ENCODE peak calls at places on chromosomes 6 and 20, in five cellular contexts. A, F, C, P and H are unnamed samples.

GRCh38 chr6:16154904-16155303 is 26.0 kb downstream of the MYLIP start:
- DNase-seq in A (no peak), F (peak), C (peak), P (peak), H (peak)

GRCh38 chr20:4876731-4877130 is 124.6 kb downstream of the SLC23A2 start:
- DNase-seq in A (no peak), F (no peak), C (no peak), P (no peak), H (no peak)

GRCh38 chr6:158496700-158497099 is 63.2 kb upstream of the TMEM181 start:
- DNase-seq in A (no peak), F (no peak), C (no peak), P (no peak), H (no peak)

GRCh38 chr20:17708675-17709360 is 9.1 kb downstream of the BANF2 start:
- DNase-seq in A (no peak), F (no peak), C (no peak), P (no peak), H (no peak)

GRCh38 chr6:105748737-105749161 is 337.4 kb upstream of the PRDM1 start:
- DNase-seq in A (no peak), F (no peak), C (peak), P (no peak), H (peak)

GRCh38 chr6:169997187-169997929 is 245.9 kb downstream of the ERMARD start:
- DNase-seq in A (no peak), F (no peak), C (no peak), P (no peak), H (no peak)

GRCh38 chr6:99344289-99344688 is 5.2 kb downstream of the FAXC start:
- DNase-seq in A (no peak), F (no peak), C (peak), P (peak), H (peak)

GRCh38 chr6:90222724-90223198 is 73.9 kb downstream of the BACH2 start:
- DNase-seq in A (no peak), F (no peak), C (no peak), P (no peak), H (no peak)

GRCh38 chr6:121823437-121823851 is 388.0 kb downstream of the GJA1 start:
- DNase-seq in A (no peak), F (no peak), C (peak), P (peak), H (peak)

GRCh38 chr6:13923527-13924145 is 1.1 kb upstream of the RNF182 start:
- DNase-seq in A (no peak), F (no peak), C (peak), P (peak), H (peak)

GRCh38 chr20:37994512-37994911 is 38.7 kb downstream of the TTI1 start:
- DNase-seq in A (no peak), F (no peak), C (peak), P (peak), H (no peak)

GRCh38 chr6:138267971-138268895 is 49.9 kb upstream of the PBOV1 start:
- DNase-seq in A (no peak), F (no peak), C (no peak), P (no peak), H (no peak)

GRCh38 chr20:21280496-21281016 is 22.6 kb upstream of the XRN2 start:
- DNase-seq in A (no peak), F (no peak), C (no peak), P (no peak), H (no peak)

GRCh38 chr20:62299666-62300236 is 3.0 kb upstream of the ADRM1 start:
- DNase-seq in A (no peak), F (no peak), C (no peak), P (no peak), H (no peak)

GRCh38 chr6:106170030-106170791 is 84.1 kb downstream of the PRDM1 start:
- DNase-seq in A (no peak), F (no peak), C (no peak), P (no peak), H (no peak)

GRCh38 chr20:21099653-21100589 is 6.2 kb downstream of the LINC00237 start:
- DNase-seq in A (peak), F (no peak), C (no peak), P (no peak), H (peak)

GRCh38 chr6:107704377-107705013 is 119.6 kb downstream of the SCML4 start:
- DNase-seq in A (no peak), F (no peak), C (peak), P (peak), H (peak)

GRCh38 chr20:47508228-47508752 is 6.6 kb downstream of the NCOA3 start:
- DNase-seq in A (no peak), F (no peak), C (no peak), P (no peak), H (no peak)

GRCh38 chr20:23926941-23927872 is 47.7 kb upstream of the CST5 start:
- DNase-seq in A (no peak), F (no peak), C (no peak), P (no peak), H (peak)

GRCh38 chr20:45041464-45042337 is 59.2 kb downstream of the KCNS1 start:
- DNase-seq in A (no peak), F (no peak), C (peak), P (peak), H (peak)
- H3K4me3 ChIP-seq in A (no peak), F (no peak), C (no peak), P (no peak), H (no peak)

DNA sequence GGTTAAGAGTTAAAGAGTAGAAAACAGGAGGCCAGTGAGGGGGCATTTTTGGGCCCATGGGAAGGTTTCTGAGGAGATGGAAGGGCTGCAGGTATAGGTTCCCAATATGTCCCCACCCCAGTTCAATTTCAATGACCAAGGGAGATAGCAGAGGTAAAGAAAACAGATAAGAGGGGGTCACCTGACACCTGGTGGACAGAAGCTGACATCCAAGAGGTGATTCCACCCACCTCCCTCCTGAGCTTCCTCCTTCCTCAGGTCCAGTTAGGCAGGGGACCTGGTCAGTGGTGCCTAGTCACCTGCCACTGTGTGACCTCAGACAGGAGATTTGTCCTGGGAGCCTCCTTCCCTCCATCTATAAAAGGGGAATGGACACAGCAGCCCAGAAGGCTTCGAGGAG is 29.5 kb upstream of the MAS1L start:
- DNase-seq in A (no peak), F (no peak), C (no peak), P (no peak), H (no peak)
- TF ChIP-seq CTCF in A (no peak), F (no peak), C (no peak), P (no peak), H (no peak)

GRCh38 chr20:1804129-1804503 is 91.1 kb upstream of the SIRPA start:
- DNase-seq in A (peak), F (no peak), C (no peak), P (no peak), H (no peak)

GRCh38 chr20:1804554-1804956 is 90.7 kb upstream of the SIRPA start:
- DNase-seq in A (peak), F (no peak), C (no peak), P (no peak), H (no peak)

GRCh38 chr20:1805161-1805581 is 90.0 kb upstream of the SIRPA start:
- DNase-seq in A (peak), F (no peak), C (no peak), P (no peak), H (no peak)

GRCh38 chr20:1802385-1803215 is 92.6 kb upstream of the SIRPA start:
- DNase-seq in A (peak), F (no peak), C (peak), P (peak), H (peak)

GRCh38 chr20:1803216-1804128 is 91.7 kb upstream of the SIRPA start:
- DNase-seq in A (peak), F (peak), C (peak), P (peak), H (peak)
- H3K4me3 ChIP-seq in A (peak), F (peak), C (peak), P (peak), H (peak)

DNA sequence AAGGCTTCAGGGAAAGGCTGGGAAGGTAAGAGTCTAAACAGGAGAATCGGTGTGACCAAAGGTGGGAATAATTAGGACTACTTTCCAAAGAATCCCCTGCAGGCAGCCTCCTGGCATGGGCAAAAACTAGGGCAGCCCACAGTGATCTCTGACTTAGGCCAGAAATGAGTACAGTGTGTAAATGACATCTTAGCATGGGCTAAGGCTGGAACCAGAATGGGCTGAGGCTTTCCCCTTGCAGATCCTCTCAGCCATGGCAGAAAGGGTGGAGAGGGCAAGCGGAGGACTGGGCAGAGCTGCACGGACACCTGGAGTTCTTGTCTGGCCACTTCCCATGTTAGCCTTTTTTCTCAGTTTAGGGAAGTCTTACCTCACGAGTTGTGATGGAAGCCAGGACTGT is 69.9 kb upstream of the FOXQ1 start:
- DNase-seq in A (no peak), F (no peak), C (no peak), P (no peak), H (no peak)
- TF ChIP-seq CTCF in A (no peak), F (no peak), C (no peak), P (no peak), H (no peak)